ENCODE peak calls at places on chromosomes 11 and 22, in four cellular contexts. One of them, this sample, is unnamed. For H3K4me1, the result is how much of the 10 kb centered on the place peaks cover.

GRCh38 chr22:19810381-19811141 is 44.1 kb downstream of the GNB1L start:
- DNase-seq in IMR-90: peak
- DNase-seq in GM23248: peak
- DNase-seq in fibroblast of lung: peak
- DNase-seq in this sample: peak

GRCh38 chr22:19448076-19448607 is 631 bp upstream of the C22orf39 start:
- DNase-seq in IMR-90: peak
- DNase-seq in GM23248: peak
- DNase-seq in fibroblast of lung: peak
- DNase-seq in this sample: peak

GRCh38 chr11:134418119-134418840 is 6.2 kb upstream of the B3GAT1 start:
- DNase-seq in IMR-90: peak
- DNase-seq in GM23248: peak
- DNase-seq in fibroblast of lung: peak
- DNase-seq in this sample: peak

GRCh38 chr11:830295-831131 is 2.2 kb upstream of the CD151 start:
- DNase-seq in IMR-90: no peak
- DNase-seq in GM23248: peak
- DNase-seq in fibroblast of lung: peak
- DNase-seq in this sample: peak

GRCh38 chr11:87719311-87720073 is 455.8 kb downstream of the RAB38 start:
- DNase-seq in IMR-90: no peak
- DNase-seq in GM23248: peak
- DNase-seq in fibroblast of lung: no peak
- DNase-seq in this sample: no peak

GRCh38 chr22:20210473-20211059 is 57.6 kb downstream of the RTN4R start:
- DNase-seq in IMR-90: no peak
- DNase-seq in GM23248: no peak
- DNase-seq in fibroblast of lung: no peak
- DNase-seq in this sample: no peak

GRCh38 chr11:127902405-127902804 is 685.0 kb downstream of the ETS1 start:
- DNase-seq in IMR-90: no peak
- DNase-seq in GM23248: no peak
- DNase-seq in fibroblast of lung: no peak
- DNase-seq in this sample: no peak

GRCh38 chr11:121104223-121104831 is 3.3 kb downstream of the TECTA start:
- DNase-seq in IMR-90: no peak
- DNase-seq in GM23248: no peak
- DNase-seq in fibroblast of lung: no peak
- DNase-seq in this sample: no peak

GRCh38 chr22:42294034-42294985 is 23.9 kb upstream of the TCF20 start:
- DNase-seq in IMR-90: peak
- DNase-seq in GM23248: peak
- DNase-seq in fibroblast of lung: peak
- DNase-seq in this sample: peak

GRCh38 chr22:35630387-35630793 is 13.3 kb upstream of the MB start:
- DNase-seq in IMR-90: peak
- DNase-seq in GM23248: peak
- DNase-seq in fibroblast of lung: peak
- DNase-seq in this sample: no peak

GRCh38 chr22:25212337-25212736 is 7.1 kb upstream of the CRYBB2 start:
- DNase-seq in IMR-90: no peak
- DNase-seq in GM23248: no peak
- DNase-seq in fibroblast of lung: no peak
- DNase-seq in this sample: no peak

GRCh38 chr11:113664069-113664980 is 41.8 kb downstream of the TMPRSS5 start:
- DNase-seq in IMR-90: peak
- DNase-seq in GM23248: peak
- DNase-seq in fibroblast of lung: no peak
- DNase-seq in this sample: peak

GRCh38 chr22:20553947-20554741 is 46.7 kb downstream of the MED15 start:
- DNase-seq in IMR-90: no peak
- DNase-seq in GM23248: no peak
- DNase-seq in fibroblast of lung: no peak
- DNase-seq in this sample: no peak

GRCh38 chr11:1292018-1292643 is 17.3 kb downstream of the TOLLIP start:
- DNase-seq in IMR-90: no peak
- DNase-seq in GM23248: no peak
- DNase-seq in fibroblast of lung: no peak
- DNase-seq in this sample: no peak

GRCh38 chr11:7303146-7303545 is 51.4 kb downstream of the SYT9 start:
- DNase-seq in IMR-90: no peak
- DNase-seq in GM23248: no peak
- DNase-seq in fibroblast of lung: no peak
- DNase-seq in this sample: no peak

GRCh38 chr11:117878314-117878938 is 2.0 kb upstream of the FXYD6 start:
- DNase-seq in IMR-90: no peak
- DNase-seq in GM23248: no peak
- DNase-seq in fibroblast of lung: peak
- DNase-seq in this sample: no peak

GRCh38 chr11:75350743-75351540 is 519 bp downstream of the ARRB1 start:
- DNase-seq in IMR-90: peak
- DNase-seq in GM23248: peak
- DNase-seq in fibroblast of lung: peak
- DNase-seq in this sample: no peak

GRCh38 chr11:45652781-45653180 is 12.6 kb downstream of the CHST1 start:
- DNase-seq in IMR-90: peak
- DNase-seq in GM23248: peak
- DNase-seq in fibroblast of lung: peak
- DNase-seq in this sample: no peak

GRCh38 chr22:19407649-19408606 is 23.6 kb downstream of the HIRA start:
- DNase-seq in IMR-90: peak
- DNase-seq in GM23248: peak
- DNase-seq in fibroblast of lung: no peak
- DNase-seq in this sample: peak

GRCh38 chr22:21632237-21632895 is at the start of gene CCDC116:
- DNase-seq in IMR-90: no peak
- DNase-seq in GM23248: no peak
- DNase-seq in fibroblast of lung: no peak
- DNase-seq in this sample: no peak

GRCh38 chr11:10551845-10552352 is 10.9 kb upstream of the RNF141 start:
- DNase-seq in IMR-90: no peak
- DNase-seq in GM23248: no peak
- DNase-seq in fibroblast of lung: no peak
- DNase-seq in this sample: no peak

GRCh38 chr11:6812391-6813005 is 13.0 kb upstream of the OR6A2 start:
- DNase-seq in IMR-90: peak
- DNase-seq in GM23248: peak
- DNase-seq in fibroblast of lung: peak
- DNase-seq in this sample: peak

GRCh38 chr11:122334546-122335375 is 218.7 kb upstream of the BLID start:
- DNase-seq in IMR-90: peak
- DNase-seq in GM23248: no peak
- DNase-seq in fibroblast of lung: peak
- DNase-seq in this sample: no peak

GRCh38 chr11:111378773-111379499 is at the start of gene POU2AF1:
- DNase-seq in IMR-90: peak
- DNase-seq in GM23248: peak
- DNase-seq in fibroblast of lung: no peak
- DNase-seq in this sample: no peak

GRCh38 chr11:2975594-2975993 is 16.5 kb downstream of the NAP1L4 start:
- DNase-seq in IMR-90: peak
- DNase-seq in GM23248: peak
- DNase-seq in fibroblast of lung: peak
- DNase-seq in this sample: peak

GRCh38 chr11:56637500-56637899 is 4.7 kb downstream of the OR5AP2 start:
- DNase-seq in IMR-90: no peak
- DNase-seq in GM23248: no peak
- DNase-seq in fibroblast of lung: no peak
- DNase-seq in this sample: no peak

GRCh38 chr11:122365545-122366380 is 249.7 kb upstream of the BLID start:
- DNase-seq in IMR-90: no peak
- DNase-seq in GM23248: peak
- DNase-seq in fibroblast of lung: no peak
- DNase-seq in this sample: no peak

GRCh38 chr22:49765951-49766350 is 61.7 kb downstream of the BRD1 start:
- DNase-seq in IMR-90: no peak
- DNase-seq in GM23248: no peak
- DNase-seq in fibroblast of lung: no peak
- DNase-seq in this sample: no peak

GRCh38 chr11:1765871-1766718 is 2.4 kb upstream of the CTSD start:
- DNase-seq in IMR-90: no peak
- DNase-seq in GM23248: no peak
- DNase-seq in fibroblast of lung: no peak
- DNase-seq in this sample: no peak

GRCh38 chr11:8065031-8065430 is 16.0 kb upstream of the TUB start:
- DNase-seq in IMR-90: no peak
- DNase-seq in GM23248: no peak
- DNase-seq in fibroblast of lung: no peak
- DNase-seq in this sample: no peak

GRCh38 chr11:127114035-127114434 is 113.5 kb upstream of the KIRREL3 start:
- DNase-seq in IMR-90: no peak
- DNase-seq in GM23248: no peak
- DNase-seq in fibroblast of lung: no peak
- DNase-seq in this sample: no peak

GRCh38 chr11:30917859-30918478 is 331.8 kb upstream of the MPPED2 start:
- DNase-seq in IMR-90: peak
- DNase-seq in GM23248: peak
- DNase-seq in fibroblast of lung: peak
- DNase-seq in this sample: peak

GRCh38 chr11:102279641-102280170 is 37.6 kb upstream of the BIRC3 start:
- DNase-seq in IMR-90: peak
- DNase-seq in GM23248: peak
- DNase-seq in fibroblast of lung: peak
- DNase-seq in this sample: peak

DNA sequence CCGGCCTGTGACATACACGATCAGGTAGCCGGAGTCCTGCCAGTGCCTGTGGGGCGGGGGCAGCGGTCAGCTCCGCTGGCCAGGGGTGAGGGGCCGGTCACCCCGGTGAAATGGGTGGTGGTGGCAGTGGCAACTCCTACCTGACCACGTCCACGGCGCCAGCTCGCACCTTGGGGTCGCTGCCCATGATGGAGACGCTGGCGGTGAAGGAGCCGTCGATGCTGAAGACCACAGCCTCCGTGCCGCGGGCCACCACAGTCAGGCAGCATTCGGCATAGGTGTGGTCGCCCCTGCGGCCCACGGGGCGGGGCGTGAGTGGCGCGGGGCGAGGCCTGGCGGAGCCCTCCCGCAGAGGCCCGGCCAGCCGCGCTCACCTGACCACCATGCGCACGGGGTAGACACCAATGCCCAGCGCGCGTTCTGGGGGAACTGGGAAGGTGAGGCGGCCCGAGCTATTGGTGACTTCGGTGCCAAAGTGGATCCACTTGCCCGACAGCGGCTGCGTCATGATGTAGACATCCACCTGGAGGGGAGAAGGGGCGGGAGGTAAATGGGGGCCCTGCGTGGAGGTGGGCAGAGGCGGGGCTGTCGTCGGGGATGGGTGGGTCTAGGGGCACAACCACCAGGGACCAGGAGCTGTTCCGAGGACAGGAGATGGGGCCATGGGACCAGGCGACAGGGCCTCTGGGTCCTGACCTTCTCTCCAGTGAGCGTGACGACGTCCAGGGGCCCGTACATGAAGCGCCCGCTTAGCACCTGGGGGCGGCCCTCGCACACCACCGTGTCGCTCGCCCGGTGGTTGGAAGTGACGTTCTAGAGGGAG is 10.9 kb downstream of the AIP start:
- DNase-seq in IMR-90: no peak
- DNase-seq in GM23248: no peak
- DNase-seq in fibroblast of lung: no peak
- DNase-seq in this sample: no peak
- H3K4me1 ChIP-seq in IMR-90: under half
- H3K4me1 ChIP-seq in GM23248: under half
- H3K4me1 ChIP-seq in fibroblast of lung: under half
- H3K4me1 ChIP-seq in this sample: under half

DNA sequence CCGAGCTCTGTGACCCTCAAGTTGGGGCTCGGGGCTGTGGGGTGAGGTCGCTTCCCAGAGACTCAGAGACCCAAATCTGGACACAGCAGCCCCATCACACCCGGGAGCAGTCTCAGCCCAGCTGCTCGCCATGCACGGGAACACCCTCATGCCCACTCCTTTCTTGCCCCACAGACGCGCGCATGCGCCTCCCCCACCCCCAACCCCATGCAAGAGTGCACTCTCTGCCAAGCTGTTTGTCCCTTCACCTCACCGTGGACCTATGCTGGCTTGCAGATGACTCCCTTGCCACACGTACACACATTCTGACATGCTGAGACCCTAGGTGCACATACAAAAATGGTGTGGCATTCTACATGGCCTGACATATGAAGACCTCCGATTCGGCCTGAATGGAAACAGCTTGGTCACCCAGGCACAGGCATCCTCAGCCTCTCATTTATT is 500 bp upstream of the CD248 start:
- DNase-seq in IMR-90: peak
- DNase-seq in GM23248: peak
- DNase-seq in fibroblast of lung: peak
- DNase-seq in this sample: peak
- H2AFZ ChIP-seq in IMR-90: peak
- H2AFZ ChIP-seq in GM23248: peak
- H2AFZ ChIP-seq in fibroblast of lung: no peak
- H2AFZ ChIP-seq in this sample: no peak

DNA sequence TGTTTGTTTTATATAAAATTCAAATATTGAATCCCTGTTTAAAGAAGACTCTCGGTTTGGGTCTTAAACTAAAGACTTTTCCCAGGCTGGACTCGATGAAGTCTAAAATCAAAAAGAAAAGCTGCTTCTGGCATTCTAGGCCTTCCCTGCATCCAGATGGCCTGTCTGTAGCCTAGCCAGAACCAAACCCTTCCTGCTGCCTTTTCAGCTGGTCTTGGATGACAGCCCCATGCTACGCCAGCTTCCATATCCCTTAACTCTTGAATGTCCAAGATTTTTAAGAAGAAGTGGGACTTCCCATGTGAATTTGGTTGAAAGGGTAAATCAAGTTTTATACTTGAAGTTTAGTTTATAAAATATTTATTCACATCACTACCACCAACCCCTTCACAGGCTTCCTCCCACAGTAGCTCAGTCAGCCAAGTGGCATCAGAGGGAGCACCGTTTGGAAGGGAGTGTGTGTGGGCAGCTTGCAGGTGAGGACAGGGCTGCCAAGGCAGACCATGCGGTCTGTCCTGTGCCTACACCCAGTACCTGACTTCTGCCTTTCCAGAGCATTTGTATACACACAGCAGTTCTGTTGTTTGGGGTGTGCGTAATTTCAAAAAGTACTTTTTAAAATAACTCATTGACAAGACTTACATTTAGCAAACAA is 18.2 kb upstream of the PSMA1 start:
- DNase-seq in IMR-90: no peak
- DNase-seq in GM23248: no peak
- DNase-seq in fibroblast of lung: no peak
- DNase-seq in this sample: no peak
- H3K4me2 ChIP-seq in IMR-90: no peak
- H3K4me2 ChIP-seq in GM23248: no peak
- H3K4me2 ChIP-seq in fibroblast of lung: no peak
- H3K4me2 ChIP-seq in this sample: no peak

GRCh38 chr22:36816635-36817428 is at the start of gene PVALB:
- DNase-seq in IMR-90: peak
- DNase-seq in GM23248: peak
- DNase-seq in fibroblast of lung: peak
- DNase-seq in this sample: peak

GRCh38 chr22:36815558-36816337 is 1.1 kb downstream of the PVALB start:
- DNase-seq in IMR-90: no peak
- DNase-seq in GM23248: no peak
- DNase-seq in fibroblast of lung: no peak
- DNase-seq in this sample: no peak

GRCh38 chr22:36817429-36817783 is 571 bp upstream of the PVALB start:
- DNase-seq in IMR-90: no peak
- DNase-seq in GM23248: no peak
- DNase-seq in fibroblast of lung: no peak
- DNase-seq in this sample: no peak

GRCh38 chr22:36814796-36815195 is 2.0 kb downstream of the PVALB start:
- DNase-seq in IMR-90: no peak
- DNase-seq in GM23248: no peak
- DNase-seq in fibroblast of lung: no peak
- DNase-seq in this sample: no peak

GRCh38 chr22:36816338-36816634 is 549 bp downstream of the PVALB start:
- DNase-seq in IMR-90: no peak
- DNase-seq in GM23248: peak
- DNase-seq in fibroblast of lung: no peak
- DNase-seq in this sample: no peak
- H3K4me1 ChIP-seq in IMR-90: under half
- H3K4me1 ChIP-seq in GM23248: under half
- H3K4me1 ChIP-seq in fibroblast of lung: under half
- H3K4me1 ChIP-seq in this sample: under half

This sample was measured in hepatocyte.